ENCODE peak calls at places on chromosome 22, in four cellular contexts. N, Z, W and C are unnamed samples.

GRCh38 chr22:46047841-46048595 is 71.1 kb upstream of the WNT7B start:
- DNase-seq in N (no peak), W (no peak), Z (no peak), C (peak)

GRCh38 chr22:24153353-24153752 is 27.9 kb upstream of the SUSD2 start:
- DNase-seq in N (no peak), W (no peak), Z (no peak), C (peak)

GRCh38 chr22:27748355-27749168 is 53.0 kb downstream of the MN1 start:
- DNase-seq in Z (no peak), W (no peak), N (no peak), C (peak)

GRCh38 chr22:45212306-45212709 is 28.4 kb downstream of the KIAA0930 start:
- DNase-seq in W (no peak), Z (peak), N (peak), C (no peak)

GRCh38 chr22:47278655-47279054 is 516.2 kb downstream of the TBC1D22A start:
- DNase-seq in N (no peak), W (no peak), Z (no peak), C (no peak)

GRCh38 chr22:49446145-49446758 is 381.4 kb downstream of the BRD1 start:
- DNase-seq in Z (no peak), W (no peak), N (no peak), C (no peak)

GRCh38 chr22:27154717-27155116 is 497.3 kb downstream of the MIAT start:
- DNase-seq in N (no peak), Z (peak), W (peak), C (no peak)

GRCh38 chr22:44816141-44816540 is 63.8 kb downstream of the ARHGAP8 start:
- DNase-seq in Z (no peak), N (no peak), W (no peak), C (no peak)

GRCh38 chr22:33188316-33188715 is 130.1 kb upstream of the SYN3 start:
- DNase-seq in N (no peak), Z (no peak), W (no peak), C (peak)

GRCh38 chr22:33873186-33873585 is 47.1 kb downstream of the LARGE1 start:
- DNase-seq in N (no peak), Z (no peak), W (no peak), C (no peak)

GRCh38 chr22:44126807-44127206 is 53.9 kb upstream of the PARVG start:
- DNase-seq in W (no peak), N (peak), Z (no peak), C (no peak)

GRCh38 chr22:35349368-35349703 is 31.6 kb upstream of the HMOX1 start:
- DNase-seq in N (no peak), W (no peak), Z (no peak), C (no peak)

GRCh38 chr22:44884968-44885805 is 124.6 kb downstream of the PHF21B start:
- DNase-seq in N (no peak), Z (no peak), W (no peak), C (no peak)

GRCh38 chr22:29150701-29151100 is 55.0 kb upstream of the EMID1 start:
- DNase-seq in W (no peak), Z (no peak), N (no peak), C (no peak)

GRCh38 chr22:24440270-24440717 is 12.9 kb downstream of the ADORA2A start:
- DNase-seq in N (no peak), Z (no peak), W (no peak), C (no peak)

GRCh38 chr22:46934746-46935491 is 172.5 kb downstream of the TBC1D22A start:
- DNase-seq in N (peak), W (peak), Z (peak), C (peak)

GRCh38 chr22:47307326-47307725 is 544.9 kb downstream of the TBC1D22A start:
- DNase-seq in Z (no peak), W (peak), N (peak), C (peak)

GRCh38 chr22:49367016-49367697 is 460.5 kb downstream of the BRD1 start:
- DNase-seq in W (no peak), N (no peak), Z (no peak), C (no peak)

GRCh38 chr22:32788884-32789624 is 12.5 kb upstream of the TIMP3 start:
- DNase-seq in N (no peak), Z (no peak), W (no peak), C (no peak)

GRCh38 chr22:27461470-27461869 is 340.1 kb downstream of the MN1 start:
- DNase-seq in Z (no peak), W (no peak), N (peak), C (no peak)

GRCh38 chr22:37223965-37224551 is 11.8 kb upstream of the SSTR3 start:
- DNase-seq in N (no peak), W (no peak), Z (no peak), C (no peak)
- TF ChIP-seq MAX in N (no peak), W (no peak), Z (no peak), C (no peak)

DNA sequence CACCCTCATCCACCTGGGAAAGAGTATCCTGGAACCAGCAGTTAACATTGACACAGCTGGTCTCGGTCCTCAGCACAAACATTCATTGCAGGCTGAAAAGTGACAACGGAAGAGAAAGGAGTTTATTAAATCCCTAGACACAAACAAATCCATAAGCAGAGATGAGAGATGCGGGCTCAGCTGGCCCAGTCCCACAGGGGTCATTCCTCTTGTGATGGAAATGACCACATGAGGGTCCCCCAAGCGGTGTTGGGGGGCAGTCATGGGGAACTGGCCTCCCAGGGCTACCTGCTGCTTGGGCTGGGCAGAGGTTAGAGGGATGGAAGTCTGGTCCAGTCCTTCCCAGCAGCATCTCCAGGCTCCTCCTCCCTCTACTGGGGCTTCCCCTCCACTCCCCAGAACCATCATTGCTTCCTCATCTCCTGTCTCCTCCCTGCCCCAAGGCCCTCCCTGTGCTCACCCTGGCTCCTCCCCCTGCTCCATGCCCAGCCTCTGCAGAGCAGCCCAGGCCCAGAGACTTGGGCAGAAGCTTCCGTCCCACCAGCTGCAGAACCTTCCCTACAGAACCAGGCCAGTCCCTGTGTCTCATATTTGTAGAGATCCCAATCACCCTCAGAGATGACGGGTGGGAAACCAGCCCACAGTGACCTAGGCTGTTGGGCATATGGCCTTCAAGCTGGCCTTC is 5.4 kb upstream of the IGLL5 start:
- DNase-seq in W (peak), Z (no peak), N (no peak), C (peak)
- TF ChIP-seq POLR2A in W (no peak), Z (no peak), N (no peak), C (no peak)

GRCh38 chr22:38739300-38740055 is 16.3 kb downstream of the SUN2 start:
- DNase-seq in Z (no peak), N (no peak), W (no peak), C (no peak)

GRCh38 chr22:38740754-38741153 is 15.0 kb downstream of the SUN2 start:
- DNase-seq in N (no peak), Z (no peak), W (no peak), C (no peak)

GRCh38 chr22:38741166-38741565 is 14.6 kb downstream of the SUN2 start:
- DNase-seq in W (no peak), N (no peak), Z (no peak), C (no peak)

GRCh38 chr22:38741576-38741975 is 14.2 kb downstream of the SUN2 start:
- DNase-seq in W (no peak), N (no peak), Z (no peak), C (no peak)

DNA sequence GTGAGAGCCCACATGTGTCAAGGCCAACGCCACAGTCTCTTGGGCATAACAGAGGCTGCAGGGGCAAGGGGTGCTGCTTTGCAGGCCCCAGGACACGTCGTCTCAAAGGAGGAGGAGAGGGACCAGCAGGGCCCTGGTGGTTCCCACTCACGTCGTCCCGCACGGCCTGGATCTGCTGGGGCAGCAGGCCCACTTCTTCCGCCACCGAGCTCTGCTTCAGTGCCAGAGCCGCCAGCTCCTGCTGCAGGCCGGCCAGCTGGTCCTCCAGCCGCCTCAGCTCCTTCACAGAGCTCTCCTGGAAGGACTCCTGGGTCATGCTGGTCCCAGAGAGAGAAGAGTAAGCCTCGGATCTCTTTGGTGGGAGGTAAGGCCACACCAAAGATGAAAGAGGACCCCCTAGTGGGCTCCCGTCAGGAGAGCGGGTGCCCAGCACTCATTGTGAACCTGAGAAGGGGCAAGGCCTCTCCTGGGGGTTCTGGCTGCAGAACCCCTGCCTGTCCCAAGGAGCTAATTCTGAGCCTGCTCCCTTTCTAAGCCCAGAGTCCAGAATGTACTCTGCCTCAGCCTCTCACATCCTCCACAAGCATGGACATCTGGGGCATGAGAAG is 15.6 kb downstream of the SUN2 start:
- DNase-seq in W (no peak), Z (no peak), N (no peak), C (no peak)
- TF ChIP-seq MAX in W (no peak), Z (no peak), N (no peak), C (no peak)

GRCh38 chr22:38859581-38860290 is 12.3 kb downstream of the CBX6 start:
- DNase-seq in Z (no peak), N (no peak), W (no peak), C (no peak)
- TF ChIP-seq POLR2A in Z (no peak), N (no peak), W (no peak), C (no peak)

GRCh38 chr22:40251106-40251505 is 73.4 kb downstream of the TNRC6B start:
- DNase-seq in N (no peak), Z (no peak), W (no peak), C (no peak)

GRCh38 chr22:40244586-40244985 is 66.9 kb downstream of the TNRC6B start:
- DNase-seq in W (no peak), Z (no peak), N (no peak), C (no peak)

GRCh38 chr22:40249286-40249685 is 71.6 kb downstream of the TNRC6B start:
- DNase-seq in N (no peak), Z (no peak), W (no peak), C (no peak)

GRCh38 chr22:40250608-40251007 is 72.9 kb downstream of the TNRC6B start:
- DNase-seq in Z (no peak), W (no peak), N (no peak), C (no peak)

GRCh38 chr22:40247976-40248375 is 70.3 kb downstream of the TNRC6B start:
- DNase-seq in W (no peak), N (no peak), Z (no peak), C (no peak)
- TF ChIP-seq MAX in W (no peak), N (no peak), Z (no peak), C (no peak)

GRCh38 chr22:39528681-39529486 is 3.7 kb downstream of the RPS19BP1 start:
- DNase-seq in W (peak), Z (peak), N (peak), C (peak)

GRCh38 chr22:39529487-39529851 is 3.1 kb downstream of the RPS19BP1 start:
- DNase-seq in W (no peak), Z (no peak), N (no peak), C (no peak)

GRCh38 chr22:39527481-39527961 is 5.0 kb downstream of the RPS19BP1 start:
- DNase-seq in W (no peak), Z (no peak), N (no peak), C (no peak)

GRCh38 chr22:39526736-39527171 is 5.8 kb downstream of the RPS19BP1 start:
- DNase-seq in N (no peak), W (no peak), Z (no peak), C (peak)

DNA sequence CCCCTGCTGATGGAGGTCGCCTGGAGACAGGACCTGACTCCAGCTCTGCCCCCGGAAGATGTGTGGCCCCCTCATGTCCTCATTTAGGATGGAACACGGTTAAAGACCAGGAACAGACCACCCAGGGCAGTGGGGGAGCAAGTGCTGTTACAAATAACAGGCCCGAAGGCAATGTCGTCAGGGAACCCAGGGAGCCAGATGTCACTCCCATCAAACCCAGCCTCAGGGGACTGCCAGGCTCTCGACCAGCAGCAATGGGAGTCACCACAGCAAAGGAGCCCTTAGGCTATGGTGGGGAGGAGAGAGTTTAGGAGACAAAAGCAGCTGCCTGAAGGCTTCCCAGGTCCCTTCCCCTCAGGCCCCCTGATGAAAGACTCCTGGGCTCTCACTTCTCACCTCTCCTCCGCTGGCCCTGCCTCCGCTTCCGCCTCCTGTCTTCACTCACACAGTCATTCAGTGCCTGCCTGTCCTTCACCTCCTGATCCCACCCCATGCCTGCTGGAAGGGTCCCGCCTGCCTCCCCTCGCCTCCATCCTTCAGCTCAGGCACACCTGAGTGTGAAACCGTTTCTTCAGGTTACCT is 4.4 kb downstream of the RPS19BP1 start:
- DNase-seq in W (no peak), N (no peak), Z (no peak), C (no peak)
- TF ChIP-seq POLR2A in W (no peak), N (no peak), Z (no peak), C (no peak)

DNA sequence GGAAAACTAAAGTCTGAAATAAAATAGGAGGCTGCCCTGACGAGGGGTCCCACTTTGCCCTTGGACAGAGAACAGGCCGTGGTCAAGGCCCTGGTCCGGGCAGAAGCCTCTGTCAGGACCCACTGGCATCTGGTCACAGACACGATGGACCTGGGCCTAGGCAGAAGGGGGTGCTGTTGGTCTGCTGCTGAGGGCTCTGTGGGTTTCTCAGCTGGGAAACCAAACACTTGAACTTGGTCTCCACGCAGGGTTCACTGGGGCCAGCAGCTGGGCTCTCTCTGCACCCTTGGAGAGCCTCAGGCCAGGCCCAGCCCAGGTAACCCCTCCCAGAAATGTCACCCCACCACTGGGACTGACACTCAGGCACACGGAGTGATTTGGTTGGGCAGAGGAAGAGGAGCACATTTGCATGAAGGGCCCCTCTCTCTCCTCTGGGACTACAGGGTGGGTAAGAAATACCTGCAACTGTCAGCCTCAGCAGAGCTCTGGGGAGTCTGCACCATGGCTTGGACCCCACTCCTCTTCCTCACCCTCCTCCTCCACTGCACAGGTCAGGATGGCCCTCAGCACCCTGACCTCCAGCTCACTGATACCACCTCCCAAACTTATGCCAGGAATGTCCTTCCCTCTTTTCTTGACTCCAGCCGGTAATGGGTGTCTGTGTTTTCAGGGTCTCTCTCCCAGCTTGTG is 48.1 kb upstream of the TOP3B start:
- DNase-seq in Z (peak), W (peak), N (peak), C (peak)
- TF ChIP-seq MAX in Z (no peak), W (peak), N (no peak), C (no peak)

GRCh38 chr22:42614312-42615091 is at the start of gene POLDIP3:
- DNase-seq in Z (peak), N (peak), W (peak), C (peak)
- TF ChIP-seq POLR2A in Z (peak), N (peak), W (no peak), C (peak)

DNA sequence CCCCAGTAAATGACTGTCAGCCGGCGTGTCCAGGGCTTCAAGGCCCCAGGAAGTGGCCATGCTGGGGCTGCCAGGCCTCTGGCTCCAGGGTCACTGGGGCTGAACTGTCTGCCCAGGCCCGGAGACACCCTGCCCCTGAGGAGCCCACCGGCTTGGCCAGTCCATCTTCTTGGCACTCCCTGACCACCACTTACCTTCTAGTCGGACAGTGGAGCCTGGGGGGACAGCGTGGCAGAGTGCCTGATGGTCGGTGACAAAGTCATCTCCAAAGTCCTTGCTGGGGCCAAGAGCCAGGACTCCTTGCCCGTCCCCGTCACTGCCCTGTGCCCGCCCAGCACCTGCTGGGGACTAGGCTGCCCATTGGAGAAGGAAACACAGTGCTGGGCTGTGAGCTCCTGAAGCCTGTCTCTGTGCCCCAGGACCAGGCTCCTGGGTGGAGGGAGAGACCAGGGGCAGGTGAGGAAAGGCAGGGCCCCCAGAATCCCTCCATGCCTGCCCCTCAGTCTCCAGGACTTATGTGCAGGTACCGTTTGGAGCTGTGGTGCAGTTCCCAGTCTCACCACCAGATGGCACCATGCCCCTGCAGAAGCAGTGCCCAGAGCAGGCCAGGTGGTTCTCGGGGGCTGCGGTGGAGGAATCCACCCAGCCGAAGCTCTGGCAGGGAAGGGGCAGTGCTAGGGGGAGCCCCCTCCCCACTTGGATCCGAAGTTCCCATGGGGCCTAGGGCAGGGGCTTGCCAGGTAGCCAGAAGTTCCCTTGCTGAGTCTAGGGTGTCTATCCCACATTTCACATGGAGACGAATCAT is 6.0 kb upstream of the CCDC188 start:
- DNase-seq in W (peak), Z (peak), N (peak), C (peak)
- TF ChIP-seq MAX in W (peak), Z (no peak), N (no peak), C (no peak)